ENCODE peak calls at places on chromosomes 6 and 20, in nine cellular contexts. D is upper lobe of right lung, B is dorsolateral prefrontal cortex, S is foreskin fibroblast, X is GM12865, J is cardiac muscle cell, Z is ascending aorta, P is psoas muscle, A is IMR-90. I is an unnamed sample.

GRCh38 chr6:165850434-165851019 is 187.5 kb upstream of the PDE10A start:
- DNase-seq in J (peak; percentile 77), P (peak; percentile 79), S (peak; percentile 37), Z (no peak), B (peak; percentile 70), A (peak; percentile 57), D (peak; percentile 85), X (peak; percentile 65), I (peak; percentile 11)

GRCh38 chr20:41408131-41408789 is 41.6 kb upstream of the EMILIN3 start:
- DNase-seq in P (no peak), D (no peak), Z (no peak), S (no peak), A (no peak), J (no peak), X (peak; percentile 73), B (no peak), I (no peak)

GRCh38 chr20:50050214-50050613 is 62.7 kb downstream of the UBE2V1 start:
- DNase-seq in P (no peak), D (no peak), X (no peak), Z (no peak), S (no peak), J (no peak), A (no peak), B (no peak), I (no peak)

GRCh38 chr20:52746190-52746589 is 226.0 kb upstream of the TSHZ2 start:
- DNase-seq in Z (no peak), D (no peak), P (no peak), J (peak; percentile 29), X (no peak), S (no peak), A (no peak), B (no peak), I (no peak)

GRCh38 chr6:16109659-16110300 is 19.1 kb upstream of the MYLIP start:
- DNase-seq in D (no peak), P (peak; percentile 79), S (no peak), B (no peak), J (peak; percentile 27), A (no peak), Z (no peak), X (no peak), I (no peak)

GRCh38 chr6:122753688-122754056 is 25.8 kb upstream of the FABP7 start:
- DNase-seq in X (no peak), S (peak; percentile 4), P (no peak), J (peak; percentile 5), A (no peak), Z (no peak), D (no peak), B (no peak), I (no peak)

GRCh38 chr6:38695227-38695900 is 7.6 kb downstream of the GLO1 start:
- DNase-seq in S (no peak), D (no peak), B (no peak), Z (no peak), A (no peak), J (no peak), P (no peak), X (no peak), I (no peak)

GRCh38 chr20:63734946-63735858 is 1.3 kb upstream of the LIME1 start:
- DNase-seq in D (no peak), P (no peak), B (no peak), X (no peak), Z (no peak), S (no peak), J (no peak), A (no peak), I (no peak)

GRCh38 chr6:11586574-11586973 is 49.0 kb downstream of the TMEM170B start:
- DNase-seq in D (no peak), Z (no peak), X (no peak), P (no peak), S (peak; percentile 85), B (no peak), J (peak; percentile 80), A (peak; percentile 94), I (peak; percentile 90)

GRCh38 chr6:112202639-112203341 is 51.6 kb downstream of the LAMA4 start:
- DNase-seq in D (no peak), Z (no peak), X (peak; percentile 51), P (no peak), A (no peak), B (no peak), J (no peak), S (peak; percentile 76), I (no peak)

GRCh38 chr6:54702772-54703171 is 143.8 kb upstream of the FAM83B start:
- DNase-seq in X (no peak), P (no peak), D (no peak), S (no peak), J (no peak), B (no peak), Z (no peak), A (no peak), I (no peak)

DNA sequence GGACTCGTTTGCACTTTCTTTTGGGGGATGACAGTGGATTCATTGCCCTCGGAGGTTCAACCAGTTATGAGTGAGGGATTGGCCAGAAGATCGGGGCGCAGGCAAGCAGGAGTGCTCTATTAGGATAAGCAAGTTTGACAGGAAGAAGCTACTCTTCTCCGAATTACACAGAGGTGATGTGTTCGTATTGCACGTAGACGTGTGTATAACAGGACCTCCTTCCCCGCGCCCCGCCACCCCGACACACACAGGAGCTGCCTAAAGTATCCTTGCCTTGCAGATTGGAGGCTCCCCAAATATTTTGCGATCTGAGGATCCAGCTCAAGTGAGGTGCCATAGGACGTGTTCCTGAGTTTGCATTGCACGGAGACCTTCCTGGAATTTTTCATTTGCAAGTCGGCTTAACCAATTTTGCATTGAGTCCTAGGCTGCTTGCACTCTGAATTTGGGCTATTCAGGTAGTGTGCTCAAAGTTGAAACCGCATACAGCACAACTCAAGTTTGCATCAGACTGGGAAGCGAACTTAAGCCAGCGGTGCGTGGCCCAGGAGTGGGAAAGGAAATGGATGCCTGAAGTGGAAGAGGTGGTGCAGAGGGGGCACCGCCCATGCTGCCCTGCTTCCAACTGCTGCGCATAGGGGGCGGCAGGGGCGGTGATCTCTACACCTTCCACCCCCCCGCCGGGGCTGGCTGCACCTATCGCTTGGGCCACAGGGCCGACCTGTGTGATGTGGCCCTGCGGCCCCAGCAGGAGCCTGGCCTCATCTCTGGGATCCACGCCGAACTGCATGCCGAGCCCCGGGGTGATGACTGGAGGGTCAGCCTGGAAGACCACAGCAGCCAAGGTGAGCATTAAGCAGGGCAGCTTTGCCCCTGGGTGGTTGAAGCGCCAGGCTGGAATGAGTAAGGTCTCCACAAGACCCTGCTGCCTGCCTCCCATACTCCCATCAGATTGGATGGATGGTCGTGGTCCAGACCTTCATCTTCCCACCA is 770 bp downstream of the TCF19 start:
- DNase-seq in X (peak; percentile 63), Z (no peak), A (no peak), P (no peak), B (no peak), D (no peak), J (peak; percentile 23), S (peak; percentile 44), I (no peak)
- TF ChIP-seq CTCF in X (no peak), Z (no peak), A (no peak), P (no peak), B (no peak), D (no peak), J (no peak), S (no peak), I (peak; percentile 13)

GRCh38 chr6:152380351-152380767 is 256.8 kb downstream of the SYNE1 start:
- DNase-seq in D (no peak), P (no peak), X (no peak), Z (no peak), B (no peak), S (peak; percentile 65), A (peak; percentile 74), J (peak; percentile 88), I (peak; percentile 78)

GRCh38 chr6:152375200-152375599 is 262.0 kb downstream of the SYNE1 start:
- DNase-seq in S (no peak), X (no peak), A (no peak), Z (no peak), B (no peak), D (no peak), J (no peak), P (no peak), I (no peak)

GRCh38 chr6:152380993-152381898 is 255.9 kb downstream of the SYNE1 start:
- DNase-seq in A (peak; percentile 97), B (peak; percentile 71), J (peak; percentile 95), X (no peak), S (peak; percentile 96), D (peak; percentile 77), P (peak; percentile 85), Z (peak; percentile 94), I (peak; percentile 83)

GRCh38 chr6:152372945-152373344 is 264.2 kb downstream of the SYNE1 start:
- DNase-seq in X (no peak), B (no peak), J (no peak), S (no peak), D (no peak), A (no peak), P (no peak), Z (no peak), I (no peak)

GRCh38 chr6:152378154-152378553 is 259.0 kb downstream of the SYNE1 start:
- DNase-seq in P (no peak), S (peak; percentile 63), B (no peak), D (no peak), A (peak; percentile 46), Z (no peak), J (no peak), X (no peak), I (no peak)
- H3K4me3 ChIP-seq in P (peak overlapping the region; percentile 67), S (peak overlapping the region; percentile 37), B (peak overlapping the region; percentile 61), D (peak overlapping the region; percentile 60), A (peak overlapping the region; percentile 8), Z (peak overlapping the region; percentile 71), J (peak overlapping the region; percentile 60), X (no peak overlapping the region), I (no peak overlapping the region)

GRCh38 chr6:105835373-105835772 is 250.8 kb upstream of the PRDM1 start:
- DNase-seq in Z (no peak), P (no peak), X (peak; percentile 61), A (peak; percentile 48), S (peak; percentile 27), B (no peak), J (no peak), D (no peak), I (peak; percentile 38)
- TF ChIP-seq CTCF in Z (no peak), P (no peak), X (peak; percentile 42), A (peak; percentile 38), S (peak; percentile 36), B (no peak), J (no peak), D (peak; percentile 22), I (peak; percentile 82)

GRCh38 chr6:27601668-27602254 is 128.9 kb upstream of the ZNF184 start:
- DNase-seq in P (no peak), D (no peak), J (peak; percentile 12), Z (no peak), S (no peak), B (no peak), A (no peak), X (peak; percentile 61), I (no peak)

GRCh38 chr6:27608916-27609883 is 136.3 kb upstream of the ZNF184 start:
- DNase-seq in B (no peak), P (no peak), X (peak; percentile 76), J (peak; percentile 85), Z (no peak), S (peak; percentile 81), D (no peak), A (peak; percentile 60), I (no peak)

GRCh38 chr6:27599859-27600532 is 127.1 kb upstream of the ZNF184 start:
- DNase-seq in D (no peak), S (no peak), X (peak; percentile 86), Z (no peak), J (no peak), P (no peak), A (no peak), B (no peak), I (no peak)

GRCh38 chr6:27605401-27606342 is 132.8 kb upstream of the ZNF184 start:
- DNase-seq in J (peak; percentile 75), S (peak; percentile 79), D (no peak), Z (no peak), B (no peak), A (peak; percentile 59), P (no peak), X (peak; percentile 84), I (peak; percentile 51)

GRCh38 chr6:27604986-27605385 is 132.1 kb upstream of the ZNF184 start:
- DNase-seq in J (peak; percentile 22), B (no peak), S (peak; percentile 36), D (no peak), X (peak; percentile 74), Z (no peak), A (no peak), P (no peak), I (no peak)
- H3K4me3 ChIP-seq in J (peak overlapping the region; percentile 52), B (no peak overlapping the region), S (peak overlapping the region; percentile 36), D (no peak overlapping the region), X (peak overlapping the region; percentile 59), Z (no peak overlapping the region), A (peak overlapping the region; percentile 46), P (no peak overlapping the region), I (peak overlapping the region; percentile 46)